ENCODE peak calls at places on chromosomes 7 and 10, in eight cellular contexts. Z is tibial artery; D is cardiac muscle cell; R is GM23338; S is OCI-LY7; Q is CD8-positive, alpha-beta T cell; H is BE2C; M is cardiac fibroblast. B is an unnamed sample.

GRCh38 chr10:128047337-128047736 is 78.9 kb downstream of the MKI67 start:
- DNase-seq in R (peak; percentile 71), D (peak; percentile 65), H (no peak), M (peak; percentile 76), S (peak; percentile 87), Q (peak; percentile 88), Z (peak; percentile 86), B (no peak)

GRCh38 chr10:42755591-42756093 is 27.0 kb upstream of the BMS1 start:
- DNase-seq in H (no peak), M (no peak), R (no peak), D (no peak), Z (no peak), Q (no peak), S (no peak), B (no peak)

GRCh38 chr7:105387621-105388372 is 924 bp downstream of the SRPK2 start:
- DNase-seq in S (peak; percentile 54), Z (peak; percentile 69), Q (peak; percentile 55), R (peak; percentile 65), M (peak; percentile 48), D (peak; percentile 77), H (peak; percentile 82), B (peak; percentile 20)

GRCh38 chr7:151279868-151280267 is 31.4 kb upstream of the SMARCD3 start:
- DNase-seq in R (no peak), M (no peak), S (no peak), Q (no peak), Z (no peak), H (no peak), D (no peak), B (no peak)

GRCh38 chr10:80261316-80262030 is 28.0 kb downstream of the MAT1A start:
- DNase-seq in H (no peak), Z (no peak), M (no peak), D (no peak), Q (no peak), S (no peak), R (no peak), B (no peak)

GRCh38 chr10:51422311-51423120 is 276.9 kb downstream of the CSTF2T start:
- DNase-seq in Q (no peak), S (peak; percentile 23), H (peak; percentile 43), Z (peak; percentile 70), D (peak; percentile 61), R (peak; percentile 79), M (peak; percentile 80), B (peak; percentile 73)

GRCh38 chr7:117087639-117088396 is 134.5 kb downstream of the ST7 start:
- DNase-seq in D (no peak), S (no peak), H (no peak), M (no peak), Z (no peak), Q (no peak), R (no peak), B (no peak)

GRCh38 chr7:95102662-95103061 is 195.3 kb downstream of the PPP1R9A start:
- DNase-seq in H (no peak), D (no peak), Q (no peak), Z (no peak), M (no peak), R (no peak), S (no peak), B (no peak)

GRCh38 chr7:68166525-68166924 is 1169.9 kb downstream of the TYW1 start:
- DNase-seq in M (no peak), Q (no peak), Z (no peak), S (no peak), R (no peak), H (peak; percentile 62), D (no peak), B (no peak)

DNA sequence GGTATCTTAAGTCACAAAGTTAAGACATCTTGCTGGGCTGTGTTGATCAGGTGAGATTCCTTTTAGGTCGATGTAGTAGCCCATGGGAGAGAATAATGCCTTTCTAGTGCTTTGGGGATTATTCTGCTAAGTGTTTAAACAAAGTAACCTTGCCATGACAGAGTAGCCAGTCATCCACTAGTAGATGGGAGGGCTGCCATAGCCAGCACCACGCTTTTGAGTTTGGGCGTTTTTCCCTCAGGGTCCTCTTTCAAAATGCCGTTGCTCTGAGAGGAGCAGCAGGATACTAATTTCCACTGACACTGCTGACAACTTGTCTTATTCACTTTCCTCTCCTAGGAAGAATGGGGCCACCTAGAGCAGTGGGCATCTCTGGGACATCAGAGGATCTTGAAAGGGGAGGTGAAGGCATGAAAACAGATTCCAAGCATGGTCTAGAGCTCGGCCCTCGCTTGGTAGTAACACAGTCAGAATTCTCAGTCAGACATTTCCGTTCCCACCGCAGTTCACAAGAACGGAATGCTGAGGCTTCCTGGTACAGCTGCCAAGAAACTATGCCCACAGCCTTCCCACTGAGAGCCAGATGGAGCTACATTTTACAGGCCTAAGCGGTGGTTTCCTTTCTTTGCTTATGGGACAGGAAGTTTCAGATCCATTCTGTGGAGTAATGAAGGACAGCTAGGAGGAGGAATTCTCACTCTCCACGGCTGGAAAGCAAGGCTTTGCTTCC is 15.3 kb upstream of the RSU1 start:
- DNase-seq in D (no peak), M (peak; percentile 93), Q (no peak), R (no peak), S (no peak), Z (peak; percentile 81), H (no peak), B (peak; percentile 98)
- H3K4me3 ChIP-seq in D (no peak overlapping the region), M (no peak overlapping the region), Q (no peak overlapping the region), R (no peak overlapping the region), S (no peak overlapping the region), Z (no peak overlapping the region), H (no peak overlapping the region), B (peak overlapping the region; percentile 10)

GRCh38 chr10:77603529-77603927 is 34.1 kb downstream of the KCNMA1 start:
- DNase-seq in S (no peak), M (no peak), R (peak; percentile 37), D (no peak), Q (no peak), Z (no peak), H (peak; percentile 15), B (peak; percentile 12)

GRCh38 chr10:77601488-77601887 is 36.1 kb downstream of the KCNMA1 start:
- DNase-seq in H (no peak), R (no peak), Z (no peak), M (no peak), Q (no peak), S (no peak), D (no peak), B (peak; percentile 45)

GRCh38 chr10:77602913-77603528 is 34.6 kb downstream of the KCNMA1 start:
- DNase-seq in D (no peak), Z (no peak), Q (no peak), R (no peak), M (no peak), S (no peak), H (no peak), B (peak; percentile 9)

GRCh38 chr10:77604063-77604462 is 33.5 kb downstream of the KCNMA1 start:
- DNase-seq in R (no peak), Z (no peak), D (no peak), M (no peak), H (no peak), S (no peak), Q (no peak), B (no peak)

DNA sequence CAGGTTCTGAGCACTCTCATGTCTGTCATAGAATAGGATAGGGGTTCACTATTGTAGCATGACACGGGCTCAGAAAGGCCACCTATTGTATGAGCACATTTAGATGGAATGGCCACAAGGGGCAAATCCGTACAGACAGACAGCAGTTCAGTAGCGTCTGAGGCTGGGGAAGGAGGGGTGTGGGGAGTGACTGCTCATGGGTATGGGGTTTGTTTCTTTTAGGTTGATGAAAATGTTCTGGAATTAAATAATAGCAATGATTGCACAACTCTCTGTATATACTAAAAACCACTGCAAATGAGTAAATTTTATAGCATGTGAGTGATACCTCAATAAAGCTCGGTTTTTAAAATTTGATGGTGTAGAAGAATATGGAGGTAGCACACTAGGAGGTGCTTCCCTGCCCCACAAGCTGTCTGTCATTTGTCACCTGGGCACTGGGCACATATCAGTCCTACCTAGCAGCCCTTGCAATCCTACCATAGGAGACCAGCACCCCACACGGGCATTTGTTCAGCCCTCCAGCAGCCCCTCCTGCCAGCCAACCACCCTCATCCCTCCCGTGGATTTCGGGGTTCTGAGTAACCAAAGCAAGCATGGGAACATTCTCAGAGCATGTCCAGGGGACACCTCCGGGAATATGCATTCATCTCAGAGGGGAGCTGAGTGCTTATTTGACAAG is 35.2 kb downstream of the KCNMA1 start:
- DNase-seq in H (no peak), S (no peak), M (no peak), D (no peak), R (no peak), Z (no peak), Q (no peak), B (peak; percentile 28)
- TF ChIP-seq CTCF in H (no peak), S (no peak), M (peak; percentile 8), D (no peak), R (no peak), Z (no peak), Q (no peak), B (peak; percentile 24)

GRCh38 chr10:122565766-122566206 is 5.2 kb downstream of the DMBT1 start:
- DNase-seq in S (peak; percentile 57), M (peak; percentile 92), D (peak; percentile 85), Q (peak; percentile 67), R (peak; percentile 89), Z (peak; percentile 83), H (peak; percentile 69), B (peak; percentile 78)
- H3K4me3 ChIP-seq in S (no peak overlapping the region), M (peak overlapping the region; percentile 1), D (no peak overlapping the region), Q (no peak overlapping the region), R (no peak overlapping the region), Z (peak overlapping the region; percentile 33), H (no peak overlapping the region), B (peak overlapping the region; percentile 46)

GRCh38 chr7:78018541-78019456 is 220.2 kb downstream of the PHTF2 start:
- DNase-seq in S (no peak), D (no peak), R (peak; percentile 37), Z (peak; percentile 67), H (peak; percentile 47), Q (no peak), M (peak; percentile 65), B (peak; percentile 54)

GRCh38 chr7:78017621-78018100 is 219.1 kb downstream of the PHTF2 start:
- DNase-seq in S (no peak), M (no peak), Q (no peak), H (no peak), D (no peak), R (no peak), Z (no peak), B (no peak)

GRCh38 chr7:78020874-78021249 is 222.3 kb downstream of the PHTF2 start:
- DNase-seq in Q (no peak), R (no peak), H (no peak), Z (no peak), M (no peak), D (no peak), S (no peak), B (peak; percentile 23)

GRCh38 chr7:78020131-78020873 is 221.7 kb downstream of the PHTF2 start:
- DNase-seq in R (peak; percentile 75), M (peak; percentile 91), H (peak; percentile 60), S (peak; percentile 58), Q (peak; percentile 25), Z (peak; percentile 78), D (peak; percentile 65), B (peak; percentile 86)

DNA sequence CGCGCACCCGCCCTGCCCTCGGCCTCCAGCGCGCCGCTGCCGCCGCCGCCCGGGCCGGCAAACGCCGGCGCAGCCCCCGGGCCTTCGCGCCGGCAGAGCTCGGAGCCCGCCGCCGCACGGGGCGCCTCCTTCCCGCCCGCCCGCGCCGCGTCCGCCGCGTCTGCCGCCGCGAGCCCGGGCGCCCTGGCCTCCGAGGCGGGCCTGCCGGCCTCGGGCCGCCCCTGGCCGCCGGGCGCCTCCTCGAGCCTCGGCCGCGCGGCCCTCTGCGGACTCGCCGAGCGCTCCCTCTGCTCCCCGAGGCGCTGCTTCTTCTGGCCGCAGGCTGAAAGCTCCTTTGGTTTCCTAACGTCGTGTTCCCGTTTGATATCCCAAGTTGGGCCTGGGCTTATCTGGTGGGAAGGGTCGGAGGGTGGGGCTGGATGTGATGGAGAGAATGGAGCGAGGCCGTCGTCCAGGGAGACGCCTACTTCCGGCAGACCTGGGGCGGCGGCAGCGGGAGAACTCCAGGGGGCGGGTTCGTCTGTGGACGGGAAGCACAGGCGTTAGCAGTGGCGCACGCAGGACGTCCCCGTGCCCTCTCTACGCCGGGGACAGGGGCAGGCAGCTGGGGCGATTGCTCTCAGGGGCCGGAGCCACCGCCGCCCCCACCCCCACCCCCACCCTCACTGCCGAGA is 221.0 kb downstream of the PHTF2 start:
- DNase-seq in Z (peak; percentile 97), H (peak; percentile 97), D (peak; percentile 86), S (peak; percentile 32), M (peak; percentile 91), R (peak; percentile 91), Q (peak; percentile 40), B (peak; percentile 87)
- TF ChIP-seq CTCF in Z (no peak), H (peak; percentile 22), D (peak; percentile 19), S (no peak), M (peak; percentile 14), R (no peak), Q (no peak), B (peak; percentile 23)